ENCODE peak calls at places on chromosomes 5 and 9, in eight cellular contexts. T is IMR-90; X is A549; O is CD8-positive, alpha-beta T cell; P is astrocyte of the spinal cord; V is Peyer's patch; R is right lobe of liver; G is heart right ventricle. L is an unnamed sample.
A peak's percentile ranks its signal among the peaks of the same experiment; 100 is the strongest.

GRCh38 chr9:14769235-14769580 is 46.7 kb upstream of the CER1 start:
- DNase-seq in X (peak; percentile 57), G (no peak), P (peak; percentile 37), V (no peak), O (no peak), R (no peak), T (peak; percentile 5), L (no peak)

GRCh38 chr9:128005938-128006337 is 25.1 kb upstream of the EEIG1 start:
- DNase-seq in P (no peak), O (no peak), V (no peak), R (peak; percentile 55), X (peak; percentile 45), G (peak; percentile 47), T (no peak), L (no peak)

GRCh38 chr9:129495422-129496186 is 125.3 kb downstream of the C9orf50 start:
- DNase-seq in T (peak; percentile 84), R (peak; percentile 98), G (peak; percentile 96), X (peak; percentile 97), O (peak; percentile 85), V (peak; percentile 77), P (peak; percentile 92), L (peak; percentile 96)

GRCh38 chr9:127007638-127008037 is 93.1 kb downstream of the RALGPS1 start:
- DNase-seq in G (no peak), V (no peak), T (no peak), R (no peak), X (no peak), P (no peak), O (no peak), L (no peak)

GRCh38 chr5:78113689-78114088 is 180.8 kb downstream of the AP3B1 start:
- DNase-seq in T (no peak), X (no peak), P (no peak), V (peak; percentile 26), O (no peak), G (no peak), R (no peak), L (no peak)

GRCh38 chr9:105004466-105005090 is 76.6 kb upstream of the ABCA1 start:
- DNase-seq in O (no peak), P (no peak), V (no peak), T (no peak), G (no peak), R (no peak), X (no peak), L (no peak)

GRCh38 chr5:2538169-2538568 is 213.3 kb downstream of the IRX2 start:
- DNase-seq in P (no peak), O (no peak), T (no peak), G (no peak), V (no peak), X (no peak), R (no peak), L (no peak)

GRCh38 chr9:71268871-71269640 is 147.6 kb upstream of the TRPM3 start:
- DNase-seq in O (no peak), T (no peak), V (no peak), P (no peak), X (no peak), G (no peak), R (no peak), L (no peak)

GRCh38 chr5:110716247-110717245 is 9.9 kb downstream of the TMEM232 start:
- DNase-seq in P (no peak), O (no peak), R (no peak), G (no peak), V (no peak), X (peak; percentile 8), T (no peak), L (no peak)

GRCh38 chr9:88821749-88822106 is 169.5 kb upstream of the S1PR3 start:
- DNase-seq in O (no peak), R (no peak), T (no peak), X (no peak), V (no peak), P (no peak), G (no peak), L (no peak)

GRCh38 chr5:179607449-179607931 is 16.0 kb downstream of the HNRNPH1 start:
- DNase-seq in R (no peak), V (no peak), O (no peak), G (peak; percentile 63), T (no peak), P (no peak), X (no peak), L (no peak)

GRCh38 chr5:110977927-110978326 is 93.6 kb upstream of the TSLP start:
- DNase-seq in V (no peak), G (no peak), T (peak; percentile 57), X (no peak), O (no peak), R (no peak), P (peak; percentile 2), L (no peak)

GRCh38 chr9:18343799-18344198 is 130.2 kb upstream of the ADAMTSL1 start:
- DNase-seq in O (no peak), X (no peak), P (peak; percentile 55), V (no peak), R (no peak), G (no peak), T (peak; percentile 68), L (no peak)

GRCh38 chr5:130714200-130714599 is 450.9 kb downstream of the HINT1 start:
- DNase-seq in T (no peak), X (no peak), R (no peak), O (no peak), V (no peak), P (no peak), G (no peak), L (no peak)

GRCh38 chr9:138051586-138052321 is 174.2 kb downstream of the CACNA1B start:
- DNase-seq in V (peak; percentile 5), P (no peak), O (no peak), G (no peak), X (no peak), R (no peak), T (no peak), L (peak; percentile 6)

GRCh38 chr9:106334081-106334480 is 528.9 kb upstream of the ZNF462 start:
- DNase-seq in P (no peak), X (no peak), R (no peak), V (no peak), G (no peak), O (no peak), T (no peak), L (no peak)

GRCh38 chr5:54315736-54316135 is 5.4 kb upstream of the ARL15 start:
- DNase-seq in V (no peak), R (no peak), O (no peak), X (no peak), T (no peak), P (no peak), G (no peak), L (no peak)

GRCh38 chr5:1779021-1779680 is 20.5 kb downstream of the MRPL36 start:
- DNase-seq in P (no peak), V (no peak), G (no peak), X (no peak), O (no peak), T (no peak), R (no peak), L (no peak)

GRCh38 chr5:73118331-73119011 is 1.9 kb upstream of the TMEM171 start:
- DNase-seq in T (no peak), O (no peak), V (no peak), G (no peak), R (no peak), X (no peak), P (no peak), L (no peak)

GRCh38 chr5:73130811-73131210 is 10.4 kb downstream of the TMEM171 start:
- DNase-seq in X (no peak), G (no peak), T (no peak), O (no peak), V (no peak), R (no peak), P (no peak), L (no peak)

GRCh38 chr5:179290681-179291540 is 54.4 kb downstream of the ADAMTS2 start:
- DNase-seq in R (no peak), V (no peak), T (no peak), X (no peak), G (no peak), P (no peak), O (no peak), L (no peak)

GRCh38 chr9:129320575-129321311 is 142.7 kb upstream of the IER5L start:
- DNase-seq in T (peak; percentile 82), X (no peak), P (peak; percentile 76), O (peak; percentile 53), V (no peak), R (peak; percentile 73), G (peak; percentile 74), L (no peak)

DNA sequence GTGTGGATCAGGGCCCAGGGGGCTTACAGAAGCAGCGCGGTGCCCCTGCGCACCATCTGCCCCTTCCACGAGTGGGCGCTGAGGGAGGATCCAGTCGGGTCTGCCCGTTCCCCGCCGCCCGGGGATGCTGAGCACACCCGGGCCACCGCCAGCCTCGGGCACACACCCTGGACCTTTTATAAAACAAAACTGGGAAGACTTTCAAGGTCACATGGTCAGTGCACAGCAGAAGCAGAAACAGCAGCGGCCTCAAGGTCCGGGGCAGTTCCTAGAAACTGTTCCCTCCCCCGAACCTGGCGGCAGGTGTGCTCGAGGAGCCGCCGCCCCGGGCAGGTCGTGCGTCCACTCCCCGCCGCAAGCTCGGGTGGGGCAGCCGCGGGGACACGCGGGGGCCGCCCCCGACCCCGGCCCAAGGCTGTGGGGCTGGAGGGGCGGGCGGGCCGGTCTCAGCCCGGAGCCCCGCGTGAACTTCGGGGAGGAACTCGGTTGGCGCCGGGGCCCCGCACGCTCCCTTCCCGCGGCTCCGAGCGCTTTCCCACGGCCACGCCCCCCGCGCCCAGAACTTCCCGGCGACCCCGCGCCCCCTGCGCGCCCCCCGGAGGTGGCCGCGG is 619 bp upstream of the PPP1R26 start:
- DNase-seq in T (no peak), G (peak; percentile 27), R (peak; percentile 70), V (peak; percentile 18), X (peak; percentile 51), P (no peak), O (peak; percentile 20), L (no peak)
- TF ChIP-seq CTCF in T (peak; percentile 6), G (no peak), R (no peak), V (no peak), X (peak; percentile 28), P (peak; percentile 36), O (no peak), L (no peak)

GRCh38 chr5:9283473-9283872 is 262.4 kb downstream of the SEMA5A start:
- DNase-seq in G (no peak), R (no peak), V (no peak), P (no peak), O (no peak), X (no peak), T (no peak), L (no peak)
- TF ChIP-seq CTCF in G (peak; percentile 9), R (no peak), V (no peak), P (peak; percentile 7), O (no peak), X (no peak), T (no peak), L (no peak)

DNA sequence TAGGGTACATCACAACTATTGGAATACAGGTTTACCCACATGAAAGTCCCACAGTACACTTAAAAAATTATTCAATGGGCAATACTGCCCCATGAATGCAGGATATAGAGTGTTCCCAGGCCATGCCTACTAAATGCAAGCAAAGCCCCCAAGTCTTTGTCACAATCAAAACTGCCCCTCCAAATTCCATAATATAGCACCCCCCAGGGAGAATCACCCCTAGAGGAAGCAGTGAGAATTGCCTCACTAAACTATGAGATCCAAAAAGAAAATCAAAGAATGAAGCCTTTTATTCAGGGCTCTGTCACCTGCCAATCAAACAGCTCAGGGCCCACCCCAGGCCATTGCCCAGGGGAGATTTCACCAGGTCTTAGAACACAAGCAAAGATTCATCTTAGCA is 90.8 kb downstream of the ATPSCKMT start:
- DNase-seq in T (no peak), X (no peak), R (no peak), O (no peak), P (no peak), V (no peak), G (no peak), L (no peak)
- TF ChIP-seq CTCF in T (no peak), X (no peak), R (no peak), O (no peak), P (no peak), V (no peak), G (no peak), L (no peak)

GRCh38 chr5:68745459-68745858 is 348.4 kb upstream of the SLC30A5 start:
- DNase-seq in V (no peak), O (no peak), P (no peak), G (no peak), X (peak; percentile 17), R (peak; percentile 70), T (peak; percentile 2), L (no peak)
- TF ChIP-seq CTCF in V (no peak), O (no peak), P (peak; percentile 32), G (peak; percentile 20), X (peak; percentile 34), R (peak; percentile 62), T (peak; percentile 30), L (peak; percentile 13)

L was measured in D721Med.